ENCODE peak calls at places on chromosomes 3 and 15, in five cellular contexts. One of them, this sample, is unnamed.
A peak's percentile ranks its signal among the peaks of the same experiment; 100 is the strongest.

GRCh38 chr3:44120721-44121582 is 120.7 kb upstream of the TOPAZ1 start:
- DNase-seq in esophagus squamous epithelium: no peak
- DNase-seq in psoas muscle: no peak
- DNase-seq in ovary: no peak
- DNase-seq in upper lobe of left lung: no peak
- DNase-seq in this sample: no peak

GRCh38 chr15:96849501-96849900 is 519.0 kb downstream of the NR2F2 start:
- DNase-seq in esophagus squamous epithelium: no peak
- DNase-seq in psoas muscle: no peak
- DNase-seq in ovary: no peak
- DNase-seq in upper lobe of left lung: no peak
- DNase-seq in this sample: no peak

GRCh38 chr15:58916962-58917361 is 16.5 kb downstream of the SLTM start:
- DNase-seq in esophagus squamous epithelium: no peak
- DNase-seq in psoas muscle: no peak
- DNase-seq in ovary: no peak
- DNase-seq in upper lobe of left lung: no peak
- DNase-seq in this sample: no peak

GRCh38 chr3:22117751-22118346 is 366.8 kb upstream of the ZNF385D start:
- DNase-seq in esophagus squamous epithelium: no peak
- DNase-seq in psoas muscle: no peak
- DNase-seq in ovary: no peak
- DNase-seq in upper lobe of left lung: no peak
- DNase-seq in this sample: peak; percentile 3

GRCh38 chr3:126121074-126121473 is 37.1 kb upstream of the SLC41A3 start:
- DNase-seq in esophagus squamous epithelium: no peak
- DNase-seq in psoas muscle: no peak
- DNase-seq in ovary: no peak
- DNase-seq in upper lobe of left lung: no peak
- DNase-seq in this sample: no peak

GRCh38 chr3:59522550-59522949 is 472.7 kb upstream of the CFAP20DC start:
- DNase-seq in esophagus squamous epithelium: no peak
- DNase-seq in psoas muscle: no peak
- DNase-seq in ovary: no peak
- DNase-seq in upper lobe of left lung: no peak
- DNase-seq in this sample: no peak

GRCh38 chr3:14285526-14285925 is 106.9 kb downstream of the LSM3 start:
- DNase-seq in esophagus squamous epithelium: no peak
- DNase-seq in psoas muscle: no peak
- DNase-seq in ovary: no peak
- DNase-seq in upper lobe of left lung: no peak
- DNase-seq in this sample: no peak

GRCh38 chr3:47423548-47424145 is 42.8 kb downstream of the PTPN23 start:
- DNase-seq in esophagus squamous epithelium: no peak
- DNase-seq in psoas muscle: no peak
- DNase-seq in ovary: no peak
- DNase-seq in upper lobe of left lung: no peak
- DNase-seq in this sample: no peak

GRCh38 chr15:39624806-39625205 is 43.9 kb downstream of the THBS1 start:
- DNase-seq in esophagus squamous epithelium: no peak
- DNase-seq in psoas muscle: peak; percentile 68
- DNase-seq in ovary: peak; percentile 42
- DNase-seq in upper lobe of left lung: no peak
- DNase-seq in this sample: peak; percentile 59

GRCh38 chr15:56719021-56719612 is 14.2 kb downstream of the ZNF280D start:
- DNase-seq in esophagus squamous epithelium: no peak
- DNase-seq in psoas muscle: no peak
- DNase-seq in ovary: no peak
- DNase-seq in upper lobe of left lung: no peak
- DNase-seq in this sample: no peak
- H3K27ac ChIP-seq in esophagus squamous epithelium: no peak overlapping the region
- H3K27ac ChIP-seq in psoas muscle: no peak overlapping the region
- H3K27ac ChIP-seq in ovary: no peak overlapping the region
- H3K27ac ChIP-seq in upper lobe of left lung: no peak overlapping the region
- H3K27ac ChIP-seq in this sample: no peak overlapping the region

DNA sequence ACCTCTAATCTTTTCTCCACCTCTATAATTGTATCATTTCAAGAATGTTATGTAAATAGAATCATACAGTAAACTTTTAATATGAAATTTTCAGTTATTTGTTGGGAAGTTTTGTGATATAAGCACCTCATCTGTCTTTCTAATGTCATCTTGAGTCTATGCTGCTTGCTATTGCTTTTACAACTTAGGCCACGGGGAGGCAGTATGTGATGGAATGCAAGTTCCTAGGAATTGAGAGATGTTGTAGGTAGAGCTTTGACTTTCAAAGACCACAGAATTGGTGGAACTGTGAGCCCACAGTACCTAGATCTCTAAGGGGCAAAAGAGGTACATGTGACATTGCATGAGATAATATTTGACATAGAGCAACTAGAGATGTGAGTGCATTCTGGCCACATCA is 328.3 kb downstream of the MFSD1 start:
- DNase-seq in esophagus squamous epithelium: no peak
- DNase-seq in psoas muscle: no peak
- DNase-seq in ovary: no peak
- DNase-seq in upper lobe of left lung: no peak
- DNase-seq in this sample: no peak
- TF ChIP-seq CTCF in esophagus squamous epithelium: no peak
- TF ChIP-seq CTCF in psoas muscle: no peak
- TF ChIP-seq CTCF in ovary: no peak
- TF ChIP-seq CTCF in upper lobe of left lung: no peak
- TF ChIP-seq CTCF in this sample: no peak

GRCh38 chr3:186320862-186321568 is 41.0 kb downstream of the DGKG start:
- DNase-seq in esophagus squamous epithelium: no peak
- DNase-seq in psoas muscle: no peak
- DNase-seq in ovary: no peak
- DNase-seq in upper lobe of left lung: no peak
- DNase-seq in this sample: peak; percentile 85

GRCh38 chr3:186318135-186318534 is 43.9 kb downstream of the DGKG start:
- DNase-seq in esophagus squamous epithelium: no peak
- DNase-seq in psoas muscle: no peak
- DNase-seq in ovary: no peak
- DNase-seq in upper lobe of left lung: no peak
- DNase-seq in this sample: no peak

GRCh38 chr3:186321746-186322145 is 40.3 kb downstream of the DGKG start:
- DNase-seq in esophagus squamous epithelium: no peak
- DNase-seq in psoas muscle: no peak
- DNase-seq in ovary: no peak
- DNase-seq in upper lobe of left lung: no peak
- DNase-seq in this sample: no peak

GRCh38 chr3:186317478-186317877 is 44.6 kb downstream of the DGKG start:
- DNase-seq in esophagus squamous epithelium: no peak
- DNase-seq in psoas muscle: no peak
- DNase-seq in ovary: no peak
- DNase-seq in upper lobe of left lung: no peak
- DNase-seq in this sample: no peak

DNA sequence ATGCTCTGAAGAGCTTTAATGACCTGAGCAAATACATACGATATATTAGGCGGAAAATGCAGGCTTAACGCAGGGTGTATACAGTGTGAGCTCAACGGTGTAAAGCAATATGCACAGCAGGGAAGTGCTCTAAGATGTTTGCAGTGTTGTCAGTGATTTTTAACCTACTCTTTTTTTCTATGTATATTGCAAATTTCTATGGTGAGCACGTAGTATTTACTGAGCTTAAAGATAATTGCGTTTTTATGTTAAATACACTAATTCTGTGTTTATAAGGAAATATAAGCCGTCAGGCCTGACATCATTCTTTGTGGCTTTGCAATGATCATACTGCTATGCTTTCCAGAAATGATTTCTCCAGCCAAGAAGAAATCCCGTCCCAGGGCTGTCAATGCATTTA is 42.0 kb downstream of the DGKG start:
- DNase-seq in esophagus squamous epithelium: no peak
- DNase-seq in psoas muscle: no peak
- DNase-seq in ovary: no peak
- DNase-seq in upper lobe of left lung: no peak
- DNase-seq in this sample: no peak
- H3K27ac ChIP-seq in esophagus squamous epithelium: no peak overlapping the region
- H3K27ac ChIP-seq in psoas muscle: no peak overlapping the region
- H3K27ac ChIP-seq in ovary: no peak overlapping the region
- H3K27ac ChIP-seq in upper lobe of left lung: no peak overlapping the region
- H3K27ac ChIP-seq in this sample: no peak overlapping the region

DNA sequence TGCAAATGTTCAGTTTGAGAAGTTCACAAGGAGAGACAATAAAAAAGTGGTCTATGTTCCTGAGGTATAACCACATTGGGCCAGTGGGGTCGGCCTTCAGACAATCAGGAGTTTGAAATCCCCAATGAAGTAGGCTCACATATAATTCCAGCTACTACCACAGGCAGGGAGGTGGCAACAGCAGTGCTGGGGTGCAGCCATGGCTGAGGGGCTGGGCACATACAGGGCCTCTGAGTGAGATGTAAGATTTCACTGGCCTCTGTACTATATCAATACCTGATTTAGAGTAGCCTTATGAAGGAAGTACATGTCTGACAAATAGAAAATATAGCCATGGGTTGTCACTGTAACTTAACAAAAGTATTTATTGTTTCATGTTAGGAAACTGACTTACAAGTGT is 402.2 kb downstream of the TBC1D5 start:
- DNase-seq in esophagus squamous epithelium: no peak
- DNase-seq in psoas muscle: no peak
- DNase-seq in ovary: no peak
- DNase-seq in upper lobe of left lung: no peak
- DNase-seq in this sample: no peak
- TF ChIP-seq CTCF in esophagus squamous epithelium: no peak
- TF ChIP-seq CTCF in psoas muscle: no peak
- TF ChIP-seq CTCF in ovary: no peak
- TF ChIP-seq CTCF in upper lobe of left lung: no peak
- TF ChIP-seq CTCF in this sample: no peak

GRCh38 chr15:78049691-78050440 is 27.6 kb downstream of the TBC1D2B start:
- DNase-seq in esophagus squamous epithelium: no peak
- DNase-seq in psoas muscle: no peak
- DNase-seq in ovary: no peak
- DNase-seq in upper lobe of left lung: no peak
- DNase-seq in this sample: no peak

GRCh38 chr15:78050441-78050809 is 27.1 kb downstream of the TBC1D2B start:
- DNase-seq in esophagus squamous epithelium: no peak
- DNase-seq in psoas muscle: no peak
- DNase-seq in ovary: no peak
- DNase-seq in upper lobe of left lung: no peak
- DNase-seq in this sample: no peak

GRCh38 chr15:78052545-78052944 is 25.0 kb downstream of the TBC1D2B start:
- DNase-seq in esophagus squamous epithelium: no peak
- DNase-seq in psoas muscle: no peak
- DNase-seq in ovary: no peak
- DNase-seq in upper lobe of left lung: no peak
- DNase-seq in this sample: no peak

GRCh38 chr15:78050851-78051250 is 26.7 kb downstream of the TBC1D2B start:
- DNase-seq in esophagus squamous epithelium: no peak
- DNase-seq in psoas muscle: no peak
- DNase-seq in ovary: no peak
- DNase-seq in upper lobe of left lung: no peak
- DNase-seq in this sample: no peak

DNA sequence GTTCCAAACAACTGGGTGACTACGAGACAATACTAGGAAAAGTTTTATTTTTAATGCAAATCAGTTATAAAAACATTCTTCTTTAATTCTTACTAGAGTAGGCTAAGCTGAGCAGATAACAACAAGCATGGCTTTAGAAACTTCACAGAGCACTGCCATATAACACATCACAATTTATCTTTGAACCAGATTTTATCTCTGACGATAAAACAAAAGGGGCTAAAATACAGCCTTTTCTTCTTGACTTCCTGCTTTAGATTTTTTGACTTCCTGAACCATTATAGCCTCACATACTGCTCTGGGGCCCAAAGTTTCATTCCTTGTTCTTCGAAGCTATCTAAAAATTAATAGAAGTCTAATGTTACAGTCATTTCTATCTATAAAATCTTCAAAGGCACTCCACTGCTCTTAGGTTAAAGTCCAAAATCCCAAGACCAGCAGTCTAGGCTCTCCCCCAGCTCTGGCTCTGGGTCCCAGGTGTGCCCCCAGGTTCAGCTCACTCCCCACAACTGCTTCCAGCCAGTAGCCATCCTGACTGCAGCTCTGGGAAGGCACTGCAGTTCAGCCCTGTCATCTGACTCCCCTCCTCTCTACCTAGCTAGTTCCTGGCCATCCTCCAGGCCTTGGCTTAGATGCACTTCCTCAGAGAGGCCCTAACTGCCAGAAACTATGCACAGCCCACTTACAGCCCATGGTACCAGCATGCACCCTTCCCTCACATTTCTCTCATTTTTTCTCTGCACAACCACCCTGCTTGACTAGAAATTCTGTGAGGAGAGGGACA is 25.7 kb downstream of the TBC1D2B start:
- DNase-seq in esophagus squamous epithelium: no peak
- DNase-seq in psoas muscle: no peak
- DNase-seq in ovary: no peak
- DNase-seq in upper lobe of left lung: no peak
- DNase-seq in this sample: no peak
- H3K27ac ChIP-seq in esophagus squamous epithelium: peak overlapping the region; percentile 58
- H3K27ac ChIP-seq in psoas muscle: no peak overlapping the region
- H3K27ac ChIP-seq in ovary: no peak overlapping the region
- H3K27ac ChIP-seq in upper lobe of left lung: peak overlapping the region; percentile 61
- H3K27ac ChIP-seq in this sample: peak overlapping the region; percentile 20

DNA sequence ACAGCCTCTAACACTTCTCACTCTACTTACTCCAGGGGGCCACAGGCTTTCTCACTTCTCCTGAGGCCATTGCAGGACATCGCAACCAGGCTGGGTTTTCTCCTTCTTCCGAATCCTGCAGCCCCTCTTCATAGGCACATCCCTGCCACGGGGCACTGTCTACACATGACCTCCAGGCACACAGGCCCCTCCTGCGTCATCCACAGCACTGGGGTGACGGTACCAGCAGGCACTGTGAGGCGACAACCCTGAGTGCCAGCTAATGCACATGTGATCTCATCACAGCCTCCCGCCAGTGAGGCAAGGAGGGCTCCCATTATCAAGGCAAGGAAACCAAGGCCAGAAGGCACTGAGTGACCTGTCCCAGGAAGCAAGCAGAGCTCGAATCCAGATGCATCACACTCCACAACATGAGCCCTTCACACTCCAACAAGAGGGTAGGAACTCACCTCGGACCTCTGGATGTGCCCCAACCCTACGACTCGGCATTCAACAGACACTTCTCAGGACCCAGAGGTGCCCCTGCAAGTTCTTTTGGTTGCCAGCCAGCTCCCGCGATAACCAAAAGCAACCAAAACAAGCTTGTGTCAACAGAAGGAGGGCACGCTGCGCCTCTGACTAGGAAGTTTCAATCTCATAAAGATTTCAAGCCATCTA is 16.7 kb downstream of the FAM174B start:
- DNase-seq in esophagus squamous epithelium: no peak
- DNase-seq in psoas muscle: no peak
- DNase-seq in ovary: no peak
- DNase-seq in upper lobe of left lung: peak; percentile 17
- DNase-seq in this sample: no peak
- TF ChIP-seq CTCF in esophagus squamous epithelium: no peak
- TF ChIP-seq CTCF in psoas muscle: no peak
- TF ChIP-seq CTCF in ovary: no peak
- TF ChIP-seq CTCF in upper lobe of left lung: no peak
- TF ChIP-seq CTCF in this sample: no peak

GRCh38 chr3:73687081-73688004 is 62.6 kb upstream of the PDZRN3 start:
- DNase-seq in esophagus squamous epithelium: no peak
- DNase-seq in psoas muscle: no peak
- DNase-seq in ovary: no peak
- DNase-seq in upper lobe of left lung: no peak
- DNase-seq in this sample: no peak
- H3K27ac ChIP-seq in esophagus squamous epithelium: no peak overlapping the region
- H3K27ac ChIP-seq in psoas muscle: no peak overlapping the region
- H3K27ac ChIP-seq in ovary: no peak overlapping the region
- H3K27ac ChIP-seq in upper lobe of left lung: no peak overlapping the region
- H3K27ac ChIP-seq in this sample: no peak overlapping the region

GRCh38 chr3:81643721-81644120 is 117.7 kb downstream of the GBE1 start:
- DNase-seq in esophagus squamous epithelium: no peak
- DNase-seq in psoas muscle: no peak
- DNase-seq in ovary: no peak
- DNase-seq in upper lobe of left lung: no peak
- DNase-seq in this sample: peak; percentile 1
- TF ChIP-seq CTCF in esophagus squamous epithelium: no peak
- TF ChIP-seq CTCF in psoas muscle: peak; percentile 13
- TF ChIP-seq CTCF in ovary: no peak
- TF ChIP-seq CTCF in upper lobe of left lung: no peak
- TF ChIP-seq CTCF in this sample: no peak